ENCODE peak calls at places on chromosomes 1 and 21, in nine cellular contexts. M is AG09309; H is HTR-8/SVneo; R is cortex of kidney; A is CD4-positive, CD25-positive, alpha-beta regulatory T cell; G is HuH-7.5; S is left kidney; I is globus pallidus; T is GM20000. E is an unnamed sample.

GRCh38 chr1:234089396-234089795 is 184.9 kb downstream of the SLC35F3 start:
- DNase-seq in I (no peak), S (no peak), H (no peak), G (no peak), A (no peak), M (no peak), T (no peak), R (no peak), E (no peak)

GRCh38 chr1:65278344-65279091 is 30.8 kb upstream of the DNAJC6 start:
- DNase-seq in H (no peak), G (no peak), R (no peak), M (no peak), S (peak; percentile 55), A (no peak), T (no peak), I (no peak), E (no peak)

GRCh38 chr1:10908266-10908665 is 104.2 kb upstream of the TARDBP start:
- DNase-seq in T (no peak), G (no peak), H (no peak), M (no peak), S (no peak), A (no peak), R (no peak), I (no peak), E (no peak)

GRCh38 chr1:154873321-154873950 is 3.4 kb upstream of the KCNN3 start:
- DNase-seq in I (no peak), H (no peak), T (no peak), G (no peak), R (no peak), M (no peak), A (no peak), S (no peak), E (no peak)

GRCh38 chr1:37634554-37635308 is at the start of gene RSPO1:
- DNase-seq in I (no peak), T (peak; percentile 37), S (peak; percentile 90), R (no peak), M (no peak), A (no peak), G (no peak), H (peak; percentile 40), E (peak; percentile 20)

GRCh38 chr1:172827301-172827700 is 168.4 kb downstream of the FASLG start:
- DNase-seq in R (no peak), G (no peak), M (no peak), I (peak; percentile 18), A (no peak), S (no peak), H (no peak), T (no peak), E (no peak)

GRCh38 chr21:44392916-44393315 is 39.5 kb downstream of the TRPM2 start:
- DNase-seq in R (no peak), T (peak; percentile 11), G (no peak), H (no peak), M (no peak), S (no peak), A (no peak), I (no peak), E (no peak)

GRCh38 chr1:87961992-87962391 is 633.3 kb downstream of the LMO4 start:
- DNase-seq in G (no peak), R (no peak), H (no peak), A (no peak), I (no peak), M (peak; percentile 32), S (no peak), T (no peak), E (no peak)

GRCh38 chr1:207925210-207925609 is 14.3 kb upstream of the CD34 start:
- DNase-seq in H (no peak), G (no peak), R (no peak), I (peak; percentile 11), T (no peak), M (no peak), A (no peak), S (peak; percentile 82), E (no peak)

GRCh38 chr1:212566522-212567479 is 41.8 kb upstream of the ATF3 start:
- DNase-seq in H (peak; percentile 53), T (peak; percentile 89), R (no peak), A (peak; percentile 89), I (peak; percentile 39), G (peak; percentile 16), M (no peak), S (peak; percentile 46), E (peak; percentile 62)

GRCh38 chr1:111234866-111235265 is 7.4 kb downstream of the CHI3L2 start:
- DNase-seq in M (peak; percentile 39), H (no peak), R (no peak), A (no peak), I (no peak), S (no peak), G (no peak), T (no peak), E (no peak)

GRCh38 chr1:205068457-205069035 is 15.7 kb downstream of the TMEM81 start:
- DNase-seq in M (no peak), H (no peak), I (no peak), S (no peak), G (no peak), R (no peak), T (no peak), A (no peak), E (no peak)

GRCh38 chr1:55987491-55988255 is 591.7 kb downstream of the PLPP3 start:
- DNase-seq in M (no peak), G (no peak), S (no peak), A (no peak), H (no peak), T (no peak), I (no peak), R (no peak), E (no peak)

GRCh38 chr1:83779565-83779964 is 219.4 kb downstream of the TTLL7 start:
- DNase-seq in A (no peak), H (no peak), G (no peak), T (no peak), I (no peak), M (no peak), R (no peak), S (no peak), E (no peak)

GRCh38 chr1:73537400-73537799 is 660.6 kb downstream of the LRRIQ3 start:
- DNase-seq in G (no peak), H (no peak), A (no peak), R (no peak), I (no peak), M (no peak), T (no peak), S (no peak), E (no peak)

GRCh38 chr1:41447995-41448770 is 36.3 kb downstream of the EDN2 start:
- DNase-seq in H (no peak), M (no peak), S (peak; percentile 53), G (no peak), R (no peak), A (no peak), T (no peak), I (no peak), E (no peak)

GRCh38 chr1:230300322-230301301 is 125.5 kb downstream of the PGBD5 start:
- DNase-seq in G (no peak), S (no peak), M (no peak), T (no peak), H (no peak), R (no peak), I (no peak), A (no peak), E (no peak)

GRCh38 chr1:55131218-55131617 is 83.9 kb downstream of the USP24 start:
- DNase-seq in M (no peak), H (no peak), T (no peak), A (no peak), I (no peak), R (no peak), G (no peak), S (no peak), E (no peak)

GRCh38 chr21:44285547-44285992 is at the start of gene AIRE:
- DNase-seq in R (no peak), H (no peak), M (no peak), A (no peak), I (no peak), T (no peak), S (peak; percentile 63), G (no peak), E (no peak)

GRCh38 chr21:36203603-36203889 is 46.9 kb downstream of the DOP1B start:
- DNase-seq in I (no peak), G (no peak), S (no peak), T (peak; percentile 56), H (peak; percentile 84), M (peak; percentile 33), A (peak; percentile 60), R (no peak), E (no peak)

GRCh38 chr1:38133304-38133703 is 86.7 kb upstream of the POU3F1 start:
- DNase-seq in T (no peak), S (no peak), M (no peak), A (no peak), H (no peak), I (no peak), G (no peak), R (no peak), E (no peak)

GRCh38 chr1:246765521-246765920 is 41.3 kb downstream of the SCCPDH start:
- DNase-seq in M (no peak), S (no peak), G (no peak), T (no peak), I (no peak), H (no peak), R (no peak), A (no peak), E (no peak)

GRCh38 chr1:53896673-53897229 is 2.8 kb downstream of the DIO1 start:
- DNase-seq in S (no peak), R (no peak), I (peak; percentile 11), T (no peak), M (peak; percentile 85), G (no peak), A (no peak), H (no peak), E (no peak)

GRCh38 chr1:193680924-193681316 is 494.5 kb upstream of the B3GALT2 start:
- DNase-seq in H (no peak), M (no peak), S (no peak), I (no peak), G (no peak), T (no peak), A (no peak), R (no peak), E (no peak)

GRCh38 chr21:42429856-42430255 is 26.2 kb downstream of the UBASH3A start:
- DNase-seq in G (no peak), M (no peak), A (no peak), T (no peak), H (no peak), I (no peak), R (no peak), S (peak; percentile 74), E (no peak)

E was measured in NCI-H1105.